ENCODE peak calls at places on chromosomes 16 and 17, in ten cellular contexts. G is frontal cortex; O is amniotic stem cell; J is CD4-positive, alpha-beta T cell; Z is tibial nerve; E is CD14-positive monocyte; X is NCI-H187; P is T-helper 2 cell; D is neural progenitor cell; S is sciatic nerve. L is an unnamed sample.

GRCh38 chr16:75621170-75621477 is 2.0 kb downstream of the ADAT1 start:
- DNase-seq in G (no peak), O (peak; percentile 9), J (no peak), Z (no peak), E (no peak), X (no peak), P (no peak), D (peak; percentile 52), S (no peak), L (no peak)

GRCh38 chr17:10843806-10844205 is 5.9 kb upstream of the PIRT start:
- DNase-seq in G (no peak), O (no peak), J (no peak), Z (no peak), E (no peak), X (no peak), P (no peak), D (no peak), S (no peak), L (no peak)

GRCh38 chr17:82236142-82236971 is 7.5 kb downstream of the SLC16A3 start:
- DNase-seq in G (peak; percentile 84), O (no peak), J (peak; percentile 64), Z (peak; percentile 52), E (no peak), X (no peak), P (peak; percentile 60), D (peak; percentile 86), S (peak; percentile 83), L (no peak)

GRCh38 chr16:79390481-79391051 is 210.0 kb downstream of the MAF start:
- DNase-seq in G (no peak), O (no peak), J (no peak), Z (no peak), E (no peak), X (no peak), P (no peak), D (no peak), S (no peak), L (no peak)

GRCh38 chr16:68257251-68257905 is 6.9 kb upstream of the SLC7A6 start:
- DNase-seq in G (no peak), O (no peak), J (no peak), Z (no peak), E (no peak), X (no peak), P (no peak), D (no peak), S (no peak), L (no peak)

GRCh38 chr16:19781196-19781595 is 63.1 kb downstream of the IQCK start:
- DNase-seq in G (no peak), O (no peak), J (no peak), Z (peak; percentile 4), E (no peak), X (no peak), P (no peak), D (no peak), S (no peak), L (no peak)

GRCh38 chr17:76382305-76382802 is 2.1 kb upstream of the SPHK1 start:
- DNase-seq in G (no peak), O (peak; percentile 15), J (no peak), Z (no peak), E (no peak), X (no peak), P (no peak), D (peak; percentile 90), S (peak; percentile 84), L (no peak)

GRCh38 chr16:57260294-57260929 is 15.4 kb downstream of the ARL2BP start:
- DNase-seq in G (peak; percentile 64), O (no peak), J (no peak), Z (no peak), E (no peak), X (no peak), P (no peak), D (peak; percentile 87), S (peak; percentile 61), L (peak; percentile 61)

GRCh38 chr17:30363715-30364202 is 15.0 kb upstream of the CPD start:
- DNase-seq in G (no peak), O (no peak), J (peak; percentile 46), Z (no peak), E (peak; percentile 95), X (no peak), P (peak; percentile 70), D (no peak), S (no peak), L (peak; percentile 99)

GRCh38 chr17:58391302-58391984 is 25.9 kb downstream of the RNF43 start:
- DNase-seq in G (no peak), O (no peak), J (no peak), Z (no peak), E (no peak), X (peak; percentile 50), P (no peak), D (no peak), S (no peak), L (peak; percentile 75)

GRCh38 chr16:30896203-30896889 is at the start of gene CTF1:
- DNase-seq in G (no peak), O (peak; percentile 73), J (no peak), Z (peak; percentile 76), E (no peak), X (no peak), P (no peak), D (peak; percentile 92), S (peak; percentile 91), L (no peak)

GRCh38 chr16:55703003-55704001 is 47.5 kb downstream of the SLC6A2 start:
- DNase-seq in G (peak; percentile 56), O (peak; percentile 53), J (no peak), Z (peak; percentile 74), E (no peak), X (no peak), P (no peak), D (peak; percentile 68), S (no peak), L (peak; percentile 20)

L was measured in RCC 7860.